ENCODE peak calls at places on chromosomes 2 and 18, in five cellular contexts. U is DND-41, J is left ventricle myocardium inferior, K is GM12878, C is left lung. Q is an unnamed sample.
A peak's percentile ranks its signal among the peaks of the same experiment; 100 is the strongest.

GRCh38 chr18:9779630-9780029 is 71.5 kb downstream of the RAB31 start:
- DNase-seq in U (no peak), J (no peak), K (no peak), C (no peak), Q (no peak)

GRCh38 chr2:39416172-39416571 is 20.9 kb downstream of the MAP4K3 start:
- DNase-seq in U (no peak), J (no peak), K (no peak), C (no peak), Q (no peak)

GRCh38 chr2:45992021-45992745 is 305.0 kb upstream of the EPAS1 start:
- DNase-seq in U (no peak), J (no peak), K (no peak), C (no peak), Q (no peak)

GRCh38 chr2:211867845-211868361 is 670.7 kb downstream of the ERBB4 start:
- DNase-seq in U (no peak), J (no peak), K (no peak), C (no peak), Q (peak; percentile 34)

GRCh38 chr2:78245394-78246140 is 723.4 kb upstream of the LRRTM4 start:
- DNase-seq in U (no peak), J (no peak), K (no peak), C (no peak), Q (peak; percentile 54)

GRCh38 chr2:39516347-39517101 is 79.4 kb upstream of the MAP4K3 start:
- DNase-seq in U (no peak), J (peak; percentile 55), K (no peak), C (no peak), Q (no peak)

GRCh38 chr2:128781166-128781887 is 462.7 kb upstream of the HS6ST1 start:
- DNase-seq in U (no peak), J (no peak), K (no peak), C (peak; percentile 20), Q (no peak)

GRCh38 chr2:147247749-147248148 is 597.1 kb upstream of the ACVR2A start:
- DNase-seq in U (no peak), J (no peak), K (no peak), C (no peak), Q (no peak)

GRCh38 chr2:172050506-172051125 is 34.7 kb upstream of the DLX1 start:
- DNase-seq in U (no peak), J (no peak), K (no peak), C (no peak), Q (no peak)

GRCh38 chr2:60424233-60424632 is 129.2 kb downstream of the BCL11A start:
- DNase-seq in U (no peak), J (no peak), K (no peak), C (no peak), Q (no peak)

GRCh38 chr2:219398721-219399333 is 11.1 kb upstream of the DNPEP start:
- DNase-seq in U (no peak), J (no peak), K (no peak), C (no peak), Q (peak; percentile 10)

GRCh38 chr18:9130806-9131205 is 5.8 kb upstream of the ANKRD12 start:
- DNase-seq in U (no peak), J (no peak), K (no peak), C (no peak), Q (no peak)

GRCh38 chr2:237724811-237725478 is 73.6 kb upstream of the RBM44 start:
- DNase-seq in U (no peak), J (no peak), K (no peak), C (no peak), Q (no peak)

GRCh38 chr18:32847719-32848118 is 74.9 kb upstream of the KLHL14 start:
- DNase-seq in U (no peak), J (no peak), K (no peak), C (no peak), Q (no peak)

GRCh38 chr2:49714433-49714832 is 560.1 kb upstream of the FSHR start:
- DNase-seq in U (no peak), J (no peak), K (no peak), C (no peak), Q (no peak)

GRCh38 chr2:11616851-11617415 is 53.1 kb downstream of the NTSR2 start:
- DNase-seq in U (no peak), J (no peak), K (no peak), C (peak; percentile 47), Q (no peak)

GRCh38 chr2:170170281-170171035 is 7.5 kb upstream of the MYO3B start:
- DNase-seq in U (no peak), J (no peak), K (no peak), C (no peak), Q (no peak)

GRCh38 chr2:41923156-41923786 is 124.5 kb upstream of the PKDCC start:
- DNase-seq in U (no peak), J (no peak), K (no peak), C (no peak), Q (no peak)

GRCh38 chr18:62550746-62551145 is 27.9 kb downstream of the ZCCHC2 start:
- DNase-seq in U (no peak), J (no peak), K (no peak), C (no peak), Q (no peak)

GRCh38 chr2:63465633-63466032 is 122.6 kb downstream of the WDPCP start:
- DNase-seq in U (no peak), J (no peak), K (no peak), C (no peak), Q (no peak)

GRCh38 chr2:200699310-200699709 is 112.4 kb upstream of the BZW1 start:
- DNase-seq in U (no peak), J (no peak), K (no peak), C (no peak), Q (no peak)

GRCh38 chr18:30387401-30387800 is 655.1 kb downstream of the DSC3 start:
- DNase-seq in U (no peak), J (no peak), K (no peak), C (no peak), Q (no peak)

GRCh38 chr2:240199133-240199870 is 58.8 kb upstream of the OTOS start:
- DNase-seq in U (no peak), J (no peak), K (no peak), C (no peak), Q (no peak)

GRCh38 chr2:240196716-240197438 is 56.4 kb upstream of the OTOS start:
- DNase-seq in U (no peak), J (no peak), K (no peak), C (no peak), Q (no peak)

GRCh38 chr2:240195316-240195861 is 54.9 kb upstream of the OTOS start:
- DNase-seq in U (no peak), J (no peak), K (no peak), C (no peak), Q (no peak)

GRCh38 chr2:240198226-240198625 is 57.8 kb upstream of the OTOS start:
- DNase-seq in U (no peak), J (no peak), K (no peak), C (no peak), Q (no peak)

GRCh38 chr2:240197439-240198139 is 57.1 kb upstream of the OTOS start:
- DNase-seq in U (no peak), J (no peak), K (no peak), C (no peak), Q (no peak)
- H3K27me3 ChIP-seq in U (peaks cover 4% of the 10 kb centered on the region), J (peaks cover 33% of the 10 kb centered on the region), K (no peaks in the 10 kb centered on the region), C (no peaks in the 10 kb centered on the region), Q (peaks cover 62% of the 10 kb centered on the region)

DNA sequence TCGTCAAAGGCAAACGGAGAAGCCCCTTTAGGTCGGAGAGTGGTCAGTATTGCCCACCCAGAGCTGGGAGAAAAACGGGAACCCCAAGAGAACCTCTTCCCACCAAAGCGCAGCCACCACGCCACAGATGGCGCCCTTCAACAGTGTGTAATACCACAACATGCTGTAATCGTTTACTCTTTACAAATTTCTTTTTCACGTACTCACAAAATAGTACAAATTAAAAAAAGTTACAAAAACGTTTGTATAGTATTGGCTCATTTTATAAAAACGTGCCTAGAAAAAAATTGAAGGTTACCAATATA is 811 bp upstream of the NFE2L2 start:
- DNase-seq in U (peak; percentile 55), J (peak; percentile 61), K (no peak), C (peak; percentile 85), Q (peak; percentile 49)
- TF ChIP-seq CTCF in U (peak; percentile 65), J (peak; percentile 48), K (peak; percentile 26), C (no peak), Q (peak; percentile 45)

DNA sequence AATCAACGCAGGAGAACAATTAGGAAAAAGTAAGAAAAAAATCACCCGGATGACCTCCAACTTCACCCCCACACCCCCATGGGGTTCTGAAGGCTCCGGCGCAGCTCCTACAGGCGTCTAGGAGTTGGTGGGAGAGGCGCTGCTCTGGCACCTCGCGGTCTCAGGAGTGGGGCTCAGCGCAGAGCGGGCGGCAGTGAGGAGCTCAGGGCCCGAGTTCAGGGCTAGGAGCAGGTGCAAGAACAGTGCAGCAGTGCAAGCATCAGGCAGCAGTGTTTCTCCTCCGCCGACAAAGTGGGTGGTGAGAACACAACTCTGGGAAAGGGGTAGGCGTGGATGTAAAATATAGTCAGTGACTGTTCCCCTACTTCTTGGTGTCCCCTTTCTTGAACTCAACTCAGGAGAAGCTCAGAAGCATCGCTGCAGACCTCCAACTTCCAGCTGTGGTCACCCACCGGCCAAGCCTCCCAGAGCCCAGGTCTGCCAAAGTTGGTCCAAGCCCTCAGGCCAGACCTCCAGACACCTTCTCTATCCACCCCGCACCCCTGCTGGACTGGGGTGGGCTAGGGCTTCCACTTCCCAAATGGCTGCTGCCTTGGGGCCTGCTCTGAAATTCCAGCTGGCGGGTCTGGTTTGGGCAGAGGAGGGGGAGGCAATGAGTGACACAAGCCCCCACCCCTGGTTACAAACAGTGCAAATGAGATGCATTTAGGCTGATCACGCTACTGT is 14.3 kb downstream of the POU3F3 start:
- DNase-seq in U (no peak), J (no peak), K (no peak), C (no peak), Q (no peak)
- H3K27me3 ChIP-seq in U (peaks cover 35% of the 10 kb centered on the region), J (peaks cover 100% of the 10 kb centered on the region), K (peaks cover 20% of the 10 kb centered on the region), C (peaks cover 98% of the 10 kb centered on the region), Q (peaks cover 15% of the 10 kb centered on the region)

GRCh38 chr2:27685577-27685976 is 21.9 kb downstream of the SLC4A1AP start:
- DNase-seq in U (no peak), J (no peak), K (no peak), C (no peak), Q (no peak)

GRCh38 chr2:27681844-27682243 is 18.2 kb downstream of the SLC4A1AP start:
- DNase-seq in U (no peak), J (no peak), K (no peak), C (no peak), Q (no peak)

GRCh38 chr2:27683390-27684071 is 19.8 kb downstream of the SLC4A1AP start:
- DNase-seq in U (peak; percentile 86), J (peak; percentile 39), K (peak; percentile 56), C (no peak), Q (peak; percentile 93)

DNA sequence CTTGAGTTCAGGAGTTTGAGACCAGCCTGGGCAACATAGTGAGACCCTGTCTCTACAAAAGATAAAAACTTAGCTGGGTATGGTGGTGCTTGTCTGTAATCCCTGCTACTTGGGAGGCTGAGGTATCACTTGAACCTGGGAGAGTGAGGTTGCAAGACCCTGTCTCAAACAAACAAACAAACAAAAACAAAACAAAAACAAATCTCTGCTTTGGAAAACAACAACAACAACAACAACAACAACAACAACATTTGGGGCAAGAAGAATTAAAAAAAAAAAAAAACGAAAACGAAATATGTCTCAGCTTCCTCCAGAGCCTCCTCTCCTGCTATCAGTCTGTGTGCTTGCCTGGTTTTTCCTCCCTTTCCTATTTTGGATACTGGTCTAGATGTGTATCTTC is 16.9 kb downstream of the SLC4A1AP start:
- DNase-seq in U (no peak), J (no peak), K (no peak), C (no peak), Q (no peak)
- TF ChIP-seq CTCF in U (no peak), J (no peak), K (no peak), C (no peak), Q (no peak)

GRCh38 chr18:69820538-69820937 is 127.1 kb downstream of the CD226 start:
- DNase-seq in U (no peak), J (no peak), K (no peak), C (no peak), Q (no peak)
- H3K27me3 ChIP-seq in U (no peaks in the 10 kb centered on the region), J (no peaks in the 10 kb centered on the region), K (no peaks in the 10 kb centered on the region), C (no peaks in the 10 kb centered on the region), Q (no peaks in the 10 kb centered on the region)

GRCh38 chr18:60069145-60069544 is 169.3 kb downstream of the PMAIP1 start:
- DNase-seq in U (no peak), J (no peak), K (no peak), C (no peak), Q (no peak)
- TF ChIP-seq CTCF in U (peak; percentile 38), J (no peak), K (no peak), C (no peak), Q (no peak)

Q was measured in MM.1S.